ENCODE peak calls at places on chromosomes 3 and 15, in four cellular contexts. I is HT1080, L is Caki2, Z is AG20443. V is an unnamed sample.
A peak's percentile ranks its signal among the peaks of the same experiment; 100 is the strongest.

GRCh38 chr3:5095879-5096278 is 26.2 kb upstream of the ARL8B start:
- DNase-seq in Z (peak; percentile 46), I (no peak), L (no peak), V (no peak)

GRCh38 chr15:56537881-56538280 is 72.9 kb upstream of the MNS1 start:
- DNase-seq in Z (no peak), I (no peak), L (no peak), V (no peak)

GRCh38 chr3:168025076-168025475 is 70.6 kb downstream of the GOLIM4 start:
- DNase-seq in Z (no peak), I (peak; percentile 55), L (no peak), V (no peak)

GRCh38 chr3:87148020-87148419 is 79.1 kb upstream of the CHMP2B start:
- DNase-seq in L (no peak), Z (no peak), I (no peak), V (no peak)

GRCh38 chr3:117628896-117629295 is 919.3 kb downstream of the TUSC7 start:
- DNase-seq in L (peak; percentile 49), Z (peak; percentile 39), I (peak; percentile 61), V (no peak)

GRCh38 chr15:77942611-77943211 is 134.8 kb downstream of the TBC1D2B start:
- DNase-seq in L (no peak), Z (no peak), I (no peak), V (no peak)

GRCh38 chr15:99172989-99173388 is 68.1 kb downstream of the SYNM start:
- DNase-seq in I (no peak), Z (no peak), L (no peak), V (no peak)

GRCh38 chr3:148943531-148944200 is 47.7 kb upstream of the GYG1 start:
- DNase-seq in I (peak; percentile 89), Z (peak; percentile 77), L (peak; percentile 79), V (peak; percentile 88)

V was measured in A172.